ENCODE peak calls at places on chromosomes 6 and 20, in seven cellular contexts. Q is HT-29, V is NCI-H146, M is LoVo, I is GF-D8, H is AG08396, U is NCI-H2107. E is an unnamed sample.

GRCh38 chr6:25960689-25961088 is 1.9 kb upstream of the TRIM38 start:
- DNase-seq in V (no peak), H (no peak), Q (no peak), U (no peak), M (no peak), I (no peak), E (no peak)

GRCh38 chr20:64041781-64042771 is 6.1 kb downstream of the C20orf204 start:
- DNase-seq in Q (no peak), U (no peak), M (no peak), I (no peak), H (no peak), V (peak), E (no peak)

GRCh38 chr6:121135425-121135824 is 198.9 kb downstream of the TBC1D32 start:
- DNase-seq in Q (no peak), V (no peak), M (no peak), H (no peak), I (no peak), U (no peak), E (no peak)

GRCh38 chr6:53794073-53794719 is 609 bp upstream of the LRRC1 start:
- DNase-seq in H (peak), M (peak), I (no peak), V (peak), Q (peak), U (no peak), E (peak)

GRCh38 chr20:61605862-61606557 is 353.9 kb downstream of the CDH4 start:
- DNase-seq in H (no peak), M (no peak), Q (no peak), U (no peak), I (no peak), V (no peak), E (no peak)

GRCh38 chr20:17835941-17836861 is 132.4 kb downstream of the SNX5 start:
- DNase-seq in U (no peak), H (peak), I (no peak), Q (no peak), V (no peak), M (no peak), E (no peak)

GRCh38 chr20:36493801-36494114 is 47.6 kb upstream of the MYL9 start:
- DNase-seq in H (peak), M (no peak), V (no peak), Q (no peak), U (no peak), I (no peak), E (no peak)

GRCh38 chr20:54510546-54511129 is 35.2 kb downstream of the DOK5 start:
- DNase-seq in I (no peak), M (no peak), U (no peak), H (no peak), V (no peak), Q (no peak), E (no peak)

GRCh38 chr20:20821496-20822260 is 109.2 kb upstream of the RALGAPA2 start:
- DNase-seq in M (no peak), H (no peak), Q (no peak), I (no peak), V (peak), U (no peak), E (no peak)

GRCh38 chr6:161301338-161301737 is 27.5 kb upstream of the AGPAT4 start:
- DNase-seq in U (no peak), I (no peak), M (no peak), V (no peak), H (peak), Q (no peak), E (no peak)

GRCh38 chr6:91704531-91704930 is 1117.7 kb upstream of the MAP3K7 start:
- DNase-seq in U (no peak), I (no peak), Q (no peak), V (no peak), H (no peak), M (no peak), E (no peak)

GRCh38 chr6:75932067-75932466 is 140.4 kb downstream of the IMPG1 start:
- DNase-seq in H (no peak), I (no peak), Q (peak), U (no peak), M (no peak), V (peak), E (no peak)

GRCh38 chr6:44034931-44035345 is 92.3 kb downstream of the MRPL14 start:
- DNase-seq in U (no peak), I (no peak), H (no peak), V (no peak), M (no peak), Q (peak), E (no peak)

GRCh38 chr20:35002426-35003210 is 47.0 kb downstream of the MYH7B start:
- DNase-seq in U (no peak), M (no peak), H (no peak), I (no peak), V (no peak), Q (no peak), E (no peak)

GRCh38 chr6:26485401-26485800 is 14.7 kb upstream of the BTN1A1 start:
- DNase-seq in I (no peak), V (no peak), U (no peak), H (no peak), Q (no peak), M (no peak), E (no peak)

GRCh38 chr20:46307139-46307998 is 929 bp downstream of the CDH22 start:
- DNase-seq in M (peak), V (peak), I (peak), U (peak), Q (peak), H (peak), E (peak)

GRCh38 chr6:152697634-152698033 is at the start of gene MYCT1:
- DNase-seq in H (no peak), Q (no peak), M (no peak), U (no peak), I (no peak), V (no peak), E (no peak)

GRCh38 chr20:24731312-24731711 is 217.8 kb upstream of the CST7 start:
- DNase-seq in H (no peak), I (no peak), M (no peak), Q (no peak), U (no peak), V (no peak), E (no peak)

GRCh38 chr20:52975024-52975732 is 3.0 kb downstream of the TSHZ2 start:
- DNase-seq in H (no peak), U (no peak), M (no peak), V (peak), I (no peak), Q (no peak), E (no peak)

GRCh38 chr6:4803343-4803744 is 27.1 kb downstream of the CDYL start:
- DNase-seq in V (no peak), Q (no peak), H (no peak), M (no peak), I (no peak), U (no peak), E (no peak)

GRCh38 chr6:140046030-140046632 is 671.7 kb upstream of the CITED2 start:
- DNase-seq in H (no peak), Q (no peak), M (no peak), I (no peak), V (no peak), U (no peak), E (no peak)

GRCh38 chr20:62202083-62202395 is 18.0 kb downstream of the HRH3 start:
- DNase-seq in Q (no peak), M (no peak), U (no peak), H (no peak), I (no peak), V (no peak), E (no peak)

GRCh38 chr6:163170294-163170883 is 244.1 kb upstream of the QKI start:
- DNase-seq in V (no peak), H (no peak), M (peak), Q (peak), I (no peak), U (no peak), E (no peak)

GRCh38 chr20:62449951-62450815 is 22.8 kb upstream of the RBBP8NL start:
- DNase-seq in I (no peak), H (no peak), V (no peak), M (no peak), Q (peak), U (no peak), E (no peak)

GRCh38 chr6:192313-192664 is 100.0 kb upstream of the DUSP22 start:
- DNase-seq in Q (no peak), I (no peak), U (no peak), H (no peak), M (no peak), V (no peak), E (no peak)

GRCh38 chr6:140105857-140106256 is 731.4 kb upstream of the CITED2 start:
- DNase-seq in I (no peak), V (no peak), Q (peak), U (no peak), M (peak), H (no peak), E (no peak)

GRCh38 chr6:83051386-83052172 is 14.1 kb downstream of the UBE3D start:
- DNase-seq in I (no peak), H (no peak), V (peak), M (no peak), U (no peak), Q (no peak), E (no peak)

GRCh38 chr20:49345538-49345937 is 67.7 kb upstream of the ZNFX1 start:
- DNase-seq in H (peak), I (no peak), V (no peak), U (no peak), Q (no peak), M (peak), E (no peak)

GRCh38 chr6:69887026-69887425 is 20.7 kb downstream of the COL19A1 start:
- DNase-seq in V (no peak), Q (no peak), H (no peak), M (no peak), U (no peak), I (no peak), E (no peak)

GRCh38 chr6:149846321-149846720 is 17.8 kb downstream of the LRP11 start:
- DNase-seq in V (peak), Q (peak), U (no peak), M (no peak), H (peak), I (no peak), E (no peak)

GRCh38 chr6:148776321-148776966 is 29.6 kb downstream of the UST start:
- DNase-seq in U (no peak), Q (no peak), V (no peak), H (peak), I (no peak), M (no peak), E (no peak)

GRCh38 chr6:77025824-77026223 is 437.5 kb downstream of the HTR1B start:
- DNase-seq in M (no peak), U (no peak), H (no peak), I (no peak), Q (no peak), V (no peak), E (no peak)

GRCh38 chr6:154706389-154706788 is 26.8 kb upstream of the SCAF8 start:
- DNase-seq in H (no peak), V (no peak), M (no peak), I (no peak), U (no peak), Q (no peak), E (no peak)

GRCh38 chr6:34602318-34603111 is 46.4 kb upstream of the SPDEF start:
- DNase-seq in H (no peak), M (no peak), Q (peak), U (no peak), I (no peak), V (peak), E (no peak)

GRCh38 chr20:635609-636338 is 17.2 kb downstream of the SRXN1 start:
- DNase-seq in U (no peak), H (no peak), I (no peak), V (no peak), Q (no peak), M (peak), E (no peak)